ENCODE peak calls at places on chromosomes 6 and 20, in six cellular contexts. One of them, this sample, is unnamed. For H3K4me1, the result is how much of the 10 kb centered on the place peaks cover.

GRCh38 chr6:45445749-45446454 is 68.2 kb upstream of the SUPT3H start:
- DNase-seq in GM23248: peak
- DNase-seq in heart left ventricle: peak
- DNase-seq in cardiac muscle cell: peak
- DNase-seq in MM.1S: no peak
- DNase-seq in astrocyte: peak
- DNase-seq in this sample: peak

GRCh38 chr6:44762496-44762895 is 375.0 kb downstream of the CDC5L start:
- DNase-seq in GM23248: no peak
- DNase-seq in MM.1S: no peak
- DNase-seq in cardiac muscle cell: no peak
- DNase-seq in heart left ventricle: no peak
- DNase-seq in astrocyte: peak
- DNase-seq in this sample: no peak

GRCh38 chr20:64232794-64233193 is 22.8 kb upstream of the PCMTD2 start:
- DNase-seq in MM.1S: no peak
- DNase-seq in cardiac muscle cell: no peak
- DNase-seq in astrocyte: no peak
- DNase-seq in heart left ventricle: peak
- DNase-seq in GM23248: peak
- DNase-seq in this sample: no peak

GRCh38 chr20:38113401-38114325 is 51.4 kb downstream of the TGM2 start:
- DNase-seq in cardiac muscle cell: peak
- DNase-seq in heart left ventricle: no peak
- DNase-seq in astrocyte: no peak
- DNase-seq in MM.1S: peak
- DNase-seq in GM23248: no peak
- DNase-seq in this sample: peak

GRCh38 chr6:166618251-166618650 is 8.8 kb downstream of the RPS6KA2 start:
- DNase-seq in heart left ventricle: no peak
- DNase-seq in MM.1S: no peak
- DNase-seq in GM23248: no peak
- DNase-seq in cardiac muscle cell: no peak
- DNase-seq in astrocyte: no peak
- DNase-seq in this sample: no peak

GRCh38 chr6:34897708-34898107 is 8.7 kb downstream of the ANKS1A start:
- DNase-seq in heart left ventricle: no peak
- DNase-seq in cardiac muscle cell: no peak
- DNase-seq in GM23248: no peak
- DNase-seq in MM.1S: no peak
- DNase-seq in astrocyte: no peak
- DNase-seq in this sample: no peak

GRCh38 chr6:75892384-75892783 is 143.3 kb downstream of the MYO6 start:
- DNase-seq in MM.1S: no peak
- DNase-seq in cardiac muscle cell: no peak
- DNase-seq in heart left ventricle: no peak
- DNase-seq in GM23248: no peak
- DNase-seq in astrocyte: no peak
- DNase-seq in this sample: no peak

GRCh38 chr6:31202259-31203166 is 32.0 kb upstream of the POU5F1 start:
- DNase-seq in GM23248: no peak
- DNase-seq in astrocyte: no peak
- DNase-seq in cardiac muscle cell: no peak
- DNase-seq in MM.1S: no peak
- DNase-seq in heart left ventricle: no peak
- DNase-seq in this sample: no peak

GRCh38 chr6:90286884-90287488 is 9.7 kb downstream of the BACH2 start:
- DNase-seq in heart left ventricle: no peak
- DNase-seq in cardiac muscle cell: peak
- DNase-seq in MM.1S: peak
- DNase-seq in GM23248: peak
- DNase-seq in astrocyte: no peak
- DNase-seq in this sample: peak

GRCh38 chr6:29964904-29965872 is 22.9 kb downstream of the HLA-A start:
- DNase-seq in GM23248: peak
- DNase-seq in cardiac muscle cell: peak
- DNase-seq in heart left ventricle: peak
- DNase-seq in astrocyte: peak
- DNase-seq in MM.1S: peak
- DNase-seq in this sample: peak

GRCh38 chr6:144417686-144418085 is 132.6 kb downstream of the UTRN start:
- DNase-seq in astrocyte: no peak
- DNase-seq in cardiac muscle cell: no peak
- DNase-seq in heart left ventricle: no peak
- DNase-seq in MM.1S: no peak
- DNase-seq in GM23248: peak
- DNase-seq in this sample: no peak

DNA sequence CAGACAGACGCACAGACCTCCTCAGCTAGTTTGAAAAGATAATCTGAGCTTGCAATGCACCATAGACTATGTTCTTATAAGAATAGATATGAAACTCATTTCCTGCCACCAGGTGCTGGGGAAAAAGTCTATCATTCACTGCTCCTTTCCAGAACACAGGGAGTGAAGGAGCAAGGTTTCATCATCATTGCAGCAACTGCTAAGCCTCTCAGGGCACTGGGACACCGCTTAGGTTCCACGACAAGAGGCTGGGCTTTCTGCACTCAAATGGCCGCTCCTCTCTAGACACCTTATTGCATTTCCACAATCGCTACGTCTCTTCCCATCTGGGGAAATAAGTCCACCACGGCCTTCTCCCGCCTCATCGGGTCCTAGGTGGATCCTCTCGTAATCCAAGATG is 418.5 kb upstream of the JARID2 start:
- DNase-seq in cardiac muscle cell: no peak
- DNase-seq in heart left ventricle: no peak
- DNase-seq in GM23248: no peak
- DNase-seq in astrocyte: no peak
- DNase-seq in MM.1S: no peak
- DNase-seq in this sample: no peak
- H3K27ac ChIP-seq in cardiac muscle cell: no peak
- H3K27ac ChIP-seq in heart left ventricle: no peak
- H3K27ac ChIP-seq in GM23248: no peak
- H3K27ac ChIP-seq in astrocyte: no peak
- H3K27ac ChIP-seq in MM.1S: no peak
- H3K27ac ChIP-seq in this sample: no peak

DNA sequence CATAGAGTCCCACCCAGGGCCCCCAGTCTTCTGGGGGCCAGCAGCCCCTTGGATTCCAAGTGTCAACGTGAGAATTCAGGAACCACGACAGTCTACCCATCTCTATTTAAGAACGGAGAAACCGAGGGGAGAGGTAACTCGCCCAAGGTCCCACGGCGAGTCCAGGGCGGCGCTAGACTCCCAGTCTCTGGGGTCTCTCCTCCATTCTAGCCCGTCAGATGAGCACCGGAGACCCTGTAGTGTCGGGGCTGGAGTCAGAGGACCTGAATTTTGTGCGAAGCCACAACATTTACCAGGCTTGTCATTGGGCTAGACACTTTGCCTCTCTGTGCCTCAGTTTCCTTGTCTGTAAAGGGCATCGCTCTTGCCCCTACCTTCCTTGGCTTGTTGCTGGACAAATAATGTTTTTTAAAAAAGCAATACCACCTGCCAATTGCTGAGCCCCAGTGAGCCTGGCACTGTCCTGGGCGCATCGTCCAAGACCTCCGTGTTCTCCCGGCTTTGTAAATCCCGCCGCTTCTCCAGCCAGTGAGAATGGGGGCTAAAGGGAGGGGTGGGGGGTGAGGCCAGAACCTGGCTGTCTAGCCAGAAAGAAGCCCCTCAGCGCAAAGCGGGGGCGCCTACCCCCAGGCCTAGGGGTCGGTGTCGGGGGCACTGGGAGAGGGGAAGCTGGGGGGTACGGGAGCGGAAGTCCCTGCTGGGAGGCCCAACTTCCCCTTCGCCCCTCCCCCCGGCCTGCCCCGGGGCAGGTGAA is 91.7 kb downstream of the NCR2 start:
- DNase-seq in MM.1S: no peak
- DNase-seq in heart left ventricle: no peak
- DNase-seq in GM23248: no peak
- DNase-seq in cardiac muscle cell: no peak
- DNase-seq in astrocyte: no peak
- DNase-seq in this sample: no peak
- H3K4me3 ChIP-seq in MM.1S: no peak
- H3K4me3 ChIP-seq in heart left ventricle: peak
- H3K4me3 ChIP-seq in GM23248: no peak
- H3K4me3 ChIP-seq in cardiac muscle cell: peak
- H3K4me3 ChIP-seq in astrocyte: no peak
- H3K4me3 ChIP-seq in this sample: no peak

DNA sequence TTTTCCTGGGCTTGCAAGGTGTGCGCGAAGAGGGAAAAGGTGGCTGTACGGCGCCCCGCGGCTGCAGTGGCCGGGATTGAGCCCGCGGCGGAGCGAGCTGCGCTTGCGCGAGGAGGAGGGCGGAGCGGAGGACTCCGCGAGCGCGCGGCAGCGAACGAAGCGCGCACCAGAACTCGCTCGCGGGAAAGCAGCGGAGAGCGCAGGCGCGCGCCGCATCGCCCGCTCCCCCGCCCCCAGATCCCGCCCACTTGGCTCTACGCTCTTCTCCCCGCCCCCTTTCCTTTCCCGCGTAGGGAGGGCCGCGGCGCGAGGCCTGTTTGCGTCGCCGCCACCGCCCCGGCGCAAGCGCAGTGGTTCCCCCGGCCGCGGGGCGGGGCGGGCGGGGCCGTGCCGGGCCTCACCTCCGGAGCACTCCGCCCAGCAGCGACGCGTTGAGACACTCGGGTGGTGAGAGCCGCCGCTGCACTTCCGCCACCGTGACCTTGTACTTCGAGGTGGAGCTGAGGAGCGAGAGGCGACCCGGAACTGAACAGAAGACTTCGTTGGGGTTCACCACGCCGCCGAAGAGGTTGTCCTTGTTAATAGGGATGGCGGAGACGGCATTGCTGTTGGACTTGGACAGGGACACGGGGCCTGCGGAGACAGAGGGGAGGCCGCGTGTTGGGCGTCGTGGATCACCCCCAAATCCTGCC is 10.6 kb downstream of the TFAP2A start:
- DNase-seq in heart left ventricle: peak
- DNase-seq in cardiac muscle cell: peak
- DNase-seq in astrocyte: peak
- DNase-seq in MM.1S: peak
- DNase-seq in GM23248: peak
- DNase-seq in this sample: peak
- H3K4me1 ChIP-seq in heart left ventricle: under half
- H3K4me1 ChIP-seq in cardiac muscle cell: under half
- H3K4me1 ChIP-seq in astrocyte: under half
- H3K4me1 ChIP-seq in MM.1S: under half
- H3K4me1 ChIP-seq in GM23248: under half
- H3K4me1 ChIP-seq in this sample: half or more

GRCh38 chr6:43503443-43503842 is 6.7 kb downstream of the LRRC73 start:
- DNase-seq in astrocyte: no peak
- DNase-seq in cardiac muscle cell: no peak
- DNase-seq in MM.1S: no peak
- DNase-seq in GM23248: no peak
- DNase-seq in heart left ventricle: no peak
- DNase-seq in this sample: no peak

GRCh38 chr6:43504756-43505593 is 5.2 kb downstream of the LRRC73 start:
- DNase-seq in cardiac muscle cell: no peak
- DNase-seq in GM23248: no peak
- DNase-seq in astrocyte: no peak
- DNase-seq in heart left ventricle: no peak
- DNase-seq in MM.1S: no peak
- DNase-seq in this sample: no peak

GRCh38 chr6:43506171-43506570 is 4.0 kb downstream of the LRRC73 start:
- DNase-seq in heart left ventricle: no peak
- DNase-seq in GM23248: no peak
- DNase-seq in MM.1S: no peak
- DNase-seq in cardiac muscle cell: no peak
- DNase-seq in astrocyte: no peak
- DNase-seq in this sample: no peak

GRCh38 chr6:43506667-43507471 is 3.3 kb downstream of the LRRC73 start:
- DNase-seq in astrocyte: peak
- DNase-seq in GM23248: peak
- DNase-seq in heart left ventricle: peak
- DNase-seq in MM.1S: peak
- DNase-seq in cardiac muscle cell: peak
- DNase-seq in this sample: peak

GRCh38 chr6:43505718-43506117 is 4.4 kb downstream of the LRRC73 start:
- DNase-seq in astrocyte: no peak
- DNase-seq in cardiac muscle cell: no peak
- DNase-seq in heart left ventricle: no peak
- DNase-seq in GM23248: no peak
- DNase-seq in MM.1S: no peak
- DNase-seq in this sample: no peak
- H3K27ac ChIP-seq in astrocyte: no peak
- H3K27ac ChIP-seq in cardiac muscle cell: no peak
- H3K27ac ChIP-seq in heart left ventricle: no peak
- H3K27ac ChIP-seq in GM23248: no peak
- H3K27ac ChIP-seq in MM.1S: no peak
- H3K27ac ChIP-seq in this sample: no peak